ENCODE peak calls at places on chromosome 3, in four cellular contexts. X, V, R and G are unnamed samples.
A peak's percentile ranks its signal among the peaks of the same experiment; 100 is the strongest.

GRCh38 chr3:188158731-188159355 is 4.9 kb downstream of the LPP start:
- DNase-seq in X (no peak), V (no peak), R (no peak), G (no peak)

GRCh38 chr3:46881819-46882376 is 4.4 kb downstream of the PTH1R start:
- DNase-seq in X (no peak), V (no peak), R (peak; percentile 69), G (no peak)

GRCh38 chr3:16147226-16147625 is 27.3 kb upstream of the GALNT15 start:
- DNase-seq in X (peak; percentile 54), V (no peak), R (no peak), G (no peak)

GRCh38 chr3:13420051-13420816 is at the start of gene NUP210:
- DNase-seq in X (no peak), V (peak; percentile 26), R (no peak), G (peak; percentile 59)

GRCh38 chr3:48232232-48232631 is 8.7 kb upstream of the ZNF589 start:
- DNase-seq in X (peak; percentile 25), V (no peak), R (no peak), G (no peak)

GRCh38 chr3:129112308-129113052 is 9.1 kb downstream of the RAB43 start:
- DNase-seq in X (peak; percentile 63), V (no peak), R (no peak), G (no peak)

GRCh38 chr3:183328164-183328563 is 75.1 kb downstream of the B3GNT5 start:
- DNase-seq in X (no peak), V (no peak), R (no peak), G (no peak)

GRCh38 chr3:142694225-142694624 is 29.6 kb upstream of the TRPC1 start:
- DNase-seq in X (no peak), V (no peak), R (no peak), G (no peak)

GRCh38 chr3:142285057-142285666 is 59.8 kb upstream of the GK5 start:
- DNase-seq in X (no peak), V (no peak), R (no peak), G (no peak)

GRCh38 chr3:197959500-197959890 is 522 bp upstream of the LMLN start:
- DNase-seq in X (no peak), V (no peak), R (no peak), G (no peak)

GRCh38 chr3:65545429-65545828 is 493.3 kb downstream of the MAGI1 start:
- DNase-seq in X (peak; percentile 29), V (no peak), R (no peak), G (no peak)

GRCh38 chr3:42691861-42692666 is 6.7 kb downstream of the KLHL40 start:
- DNase-seq in X (no peak), V (no peak), R (peak; percentile 8), G (no peak)

GRCh38 chr3:98602078-98602678 is 8.8 kb upstream of the CPOX start:
- DNase-seq in X (peak; percentile 86), V (peak; percentile 19), R (no peak), G (no peak)

GRCh38 chr3:22306454-22306853 is 555.4 kb upstream of the ZNF385D start:
- DNase-seq in X (no peak), V (no peak), R (no peak), G (no peak)

GRCh38 chr3:86958534-86958933 is 32.4 kb downstream of the VGLL3 start:
- DNase-seq in X (peak; percentile 68), V (no peak), R (no peak), G (no peak)

GRCh38 chr3:188151438-188151837 is 2.5 kb upstream of the LPP start:
- DNase-seq in X (peak; percentile 23), V (no peak), R (no peak), G (no peak)

GRCh38 chr3:155995525-155996370 is 124.6 kb upstream of the KCNAB1 start:
- DNase-seq in X (peak; percentile 78), V (no peak), R (no peak), G (no peak)

GRCh38 chr3:5692446-5692845 is 504.9 kb downstream of the EDEM1 start:
- DNase-seq in X (no peak), V (no peak), R (no peak), G (no peak)

GRCh38 chr3:55500555-55501340 is 13.6 kb upstream of the WNT5A start:
- DNase-seq in X (no peak), V (no peak), R (no peak), G (no peak)

GRCh38 chr3:98797905-98798304 is 34.8 kb downstream of the ST3GAL6 start:
- DNase-seq in X (no peak), V (no peak), R (no peak), G (no peak)

GRCh38 chr3:52534281-52535183 is 875 bp upstream of the NT5DC2 start:
- DNase-seq in X (peak; percentile 31), V (peak; percentile 14), R (peak; percentile 21), G (no peak)

GRCh38 chr3:129827765-129828164 is 65.7 kb downstream of the TMCC1 start:
- DNase-seq in X (no peak), V (no peak), R (no peak), G (no peak)